ENCODE peak calls at places on chromosomes 6 and 20, in six cellular contexts. E is effector CD4-positive, alpha-beta T cell; R is iris pigment epithelial cell; P is activated CD4-positive, alpha-beta T cell treated with anti-CD3 and anti-CD28 coated beads, Interleukin-2, amount 10 ng/mL, durations not matched to agents 7 days and 5 days; F is H1; H is cardiac muscle cell. J is an unnamed sample.

GRCh38 chr6:78243519-78243918 is 590.7 kb downstream of the MEI4 start:
- DNase-seq in E (no peak), R (peak; percentile 62), P (no peak), F (no peak), H (peak; percentile 8), J (no peak)

GRCh38 chr6:156107514-156108150 is 652.0 kb upstream of the NOX3 start:
- DNase-seq in E (no peak), R (no peak), P (no peak), F (no peak), H (no peak), J (no peak)

GRCh38 chr6:83430606-83431544 is at the start of gene ME1:
- DNase-seq in E (no peak), R (peak; percentile 87), P (no peak), F (peak; percentile 36), H (peak; percentile 88), J (peak; percentile 90)

GRCh38 chr20:61608275-61609085 is 356.4 kb downstream of the CDH4 start:
- DNase-seq in E (no peak), R (peak; percentile 15), P (no peak), F (no peak), H (peak; percentile 2), J (no peak)

GRCh38 chr6:104003803-104004516 is 855.8 kb downstream of the HACE1 start:
- DNase-seq in E (no peak), R (no peak), P (no peak), F (no peak), H (no peak), J (no peak)

GRCh38 chr6:73375216-73375615 is 5.5 kb upstream of the OOEP start:
- DNase-seq in E (no peak), R (no peak), P (no peak), F (no peak), H (no peak), J (no peak)

GRCh38 chr20:8360035-8360434 is 228.0 kb downstream of the PLCB1 start:
- DNase-seq in E (no peak), R (no peak), P (no peak), F (no peak), H (no peak), J (no peak)

GRCh38 chr6:110492584-110492983 is 16.2 kb upstream of the SLC22A16 start:
- DNase-seq in E (no peak), R (peak; percentile 49), P (no peak), F (no peak), H (peak; percentile 22), J (no peak)

GRCh38 chr6:52995913-52996685 is 1.0 kb upstream of the GSTA4 start:
- DNase-seq in E (peak; percentile 11), R (peak; percentile 92), P (peak; percentile 28), F (peak; percentile 47), H (peak; percentile 87), J (peak; percentile 70)

GRCh38 chr6:30880563-30881252 is 3.6 kb upstream of the DDR1 start:
- DNase-seq in E (no peak), R (no peak), P (no peak), F (no peak), H (no peak), J (no peak)

GRCh38 chr20:1524004-1524403 is 32.8 kb upstream of the SIRPB2 start:
- DNase-seq in E (no peak), R (no peak), P (no peak), F (no peak), H (no peak), J (no peak)

GRCh38 chr20:37398750-37399621 is 53.0 kb downstream of the SRC start:
- DNase-seq in E (no peak), R (no peak), P (no peak), F (no peak), H (no peak), J (no peak)

GRCh38 chr6:111581957-111582356 is 23.7 kb downstream of the TRAF3IP2 start:
- DNase-seq in E (no peak), R (no peak), P (no peak), F (no peak), H (no peak), J (no peak)

GRCh38 chr6:119308048-119308570 is 41.5 kb downstream of the MAN1A1 start:
- DNase-seq in E (no peak), R (peak; percentile 83), P (no peak), F (no peak), H (peak; percentile 62), J (no peak)

GRCh38 chr6:157982297-157982579 is 575 bp downstream of the SYNJ2 start:
- DNase-seq in E (peak; percentile 19), R (peak; percentile 56), P (peak; percentile 40), F (no peak), H (peak; percentile 48), J (no peak)

GRCh38 chr6:27238010-27238983 is 9.2 kb upstream of the PRSS16 start:
- DNase-seq in E (no peak), R (peak; percentile 19), P (no peak), F (no peak), H (peak; percentile 55), J (no peak)

GRCh38 chr6:99151634-99152344 is 197.7 kb downstream of the FAXC start:
- DNase-seq in E (no peak), R (peak; percentile 50), P (peak; percentile 42), F (peak; percentile 33), H (peak; percentile 11), J (no peak)

GRCh38 chr6:135522975-135523692 is 25.6 kb upstream of the AHI1 start:
- DNase-seq in E (no peak), R (peak; percentile 88), P (no peak), F (no peak), H (peak; percentile 76), J (no peak)